ENCODE peak calls at places on chromosomes 7 and 10, in seven cellular contexts. One of them, this sample, is unnamed.

GRCh38 chr7:30861612-30862011 is 50.0 kb upstream of the AQP1 start:
- DNase-seq in naive thymus-derived CD8-positive, alpha-beta T cell: no peak
- DNase-seq in neural crest cell: no peak
- DNase-seq in cardiac septum: no peak
- DNase-seq in hypothalamus: no peak
- DNase-seq in iPS-NIHi11: no peak
- DNase-seq in fibroblast of the aortic adventitia: no peak
- DNase-seq in this sample: no peak

GRCh38 chr7:2527505-2528464 is 8.2 kb downstream of the LFNG start:
- DNase-seq in naive thymus-derived CD8-positive, alpha-beta T cell: peak; percentile 50
- DNase-seq in hypothalamus: no peak
- DNase-seq in fibroblast of the aortic adventitia: peak; percentile 50
- DNase-seq in cardiac septum: no peak
- DNase-seq in iPS-NIHi11: no peak
- DNase-seq in neural crest cell: no peak
- DNase-seq in this sample: no peak

GRCh38 chr7:1619152-1620079 is 49.6 kb upstream of the PSMG3 start:
- DNase-seq in neural crest cell: no peak
- DNase-seq in cardiac septum: no peak
- DNase-seq in fibroblast of the aortic adventitia: no peak
- DNase-seq in hypothalamus: no peak
- DNase-seq in naive thymus-derived CD8-positive, alpha-beta T cell: peak; percentile 5
- DNase-seq in iPS-NIHi11: no peak
- DNase-seq in this sample: peak; percentile 38

GRCh38 chr7:113282875-113283274 is 164.5 kb upstream of the SMIM30 start:
- DNase-seq in fibroblast of the aortic adventitia: no peak
- DNase-seq in iPS-NIHi11: no peak
- DNase-seq in hypothalamus: no peak
- DNase-seq in neural crest cell: no peak
- DNase-seq in naive thymus-derived CD8-positive, alpha-beta T cell: no peak
- DNase-seq in cardiac septum: no peak
- DNase-seq in this sample: no peak

GRCh38 chr7:149875396-149875795 is 1.6 kb downstream of the ATP6V0E2 start:
- DNase-seq in hypothalamus: no peak
- DNase-seq in naive thymus-derived CD8-positive, alpha-beta T cell: no peak
- DNase-seq in iPS-NIHi11: no peak
- DNase-seq in cardiac septum: no peak
- DNase-seq in neural crest cell: no peak
- DNase-seq in fibroblast of the aortic adventitia: no peak
- DNase-seq in this sample: no peak

GRCh38 chr10:17905491-17905890 is 46.2 kb upstream of the SLC39A12 start:
- DNase-seq in naive thymus-derived CD8-positive, alpha-beta T cell: no peak
- DNase-seq in hypothalamus: no peak
- DNase-seq in fibroblast of the aortic adventitia: peak; percentile 7
- DNase-seq in iPS-NIHi11: no peak
- DNase-seq in neural crest cell: no peak
- DNase-seq in cardiac septum: no peak
- DNase-seq in this sample: no peak

GRCh38 chr10:76388321-76388720 is 956.9 kb downstream of the LRMDA start:
- DNase-seq in fibroblast of the aortic adventitia: peak; percentile 45
- DNase-seq in naive thymus-derived CD8-positive, alpha-beta T cell: no peak
- DNase-seq in neural crest cell: no peak
- DNase-seq in iPS-NIHi11: no peak
- DNase-seq in hypothalamus: no peak
- DNase-seq in cardiac septum: no peak
- DNase-seq in this sample: no peak

GRCh38 chr10:23884671-23885070 is 324.3 kb upstream of the KIAA1217 start:
- DNase-seq in fibroblast of the aortic adventitia: no peak
- DNase-seq in cardiac septum: no peak
- DNase-seq in hypothalamus: no peak
- DNase-seq in naive thymus-derived CD8-positive, alpha-beta T cell: no peak
- DNase-seq in neural crest cell: no peak
- DNase-seq in iPS-NIHi11: no peak
- DNase-seq in this sample: no peak

GRCh38 chr10:93357680-93358079 is 124.5 kb downstream of the MYOF start:
- DNase-seq in cardiac septum: no peak
- DNase-seq in neural crest cell: no peak
- DNase-seq in naive thymus-derived CD8-positive, alpha-beta T cell: peak; percentile 13
- DNase-seq in iPS-NIHi11: peak; percentile 63
- DNase-seq in fibroblast of the aortic adventitia: peak; percentile 42
- DNase-seq in hypothalamus: no peak
- DNase-seq in this sample: peak; percentile 50

GRCh38 chr10:110326351-110327032 is 21.8 kb upstream of the SMNDC1 start:
- DNase-seq in hypothalamus: no peak
- DNase-seq in cardiac septum: no peak
- DNase-seq in neural crest cell: no peak
- DNase-seq in fibroblast of the aortic adventitia: peak; percentile 55
- DNase-seq in naive thymus-derived CD8-positive, alpha-beta T cell: no peak
- DNase-seq in iPS-NIHi11: no peak
- DNase-seq in this sample: no peak

GRCh38 chr10:125629758-125630376 is 53.1 kb downstream of the TEX36 start:
- DNase-seq in naive thymus-derived CD8-positive, alpha-beta T cell: no peak
- DNase-seq in neural crest cell: no peak
- DNase-seq in iPS-NIHi11: peak; percentile 55
- DNase-seq in fibroblast of the aortic adventitia: peak; percentile 49
- DNase-seq in cardiac septum: no peak
- DNase-seq in hypothalamus: no peak
- DNase-seq in this sample: peak; percentile 48

GRCh38 chr7:3312583-3312982 is 11.5 kb downstream of the SDK1 start:
- DNase-seq in naive thymus-derived CD8-positive, alpha-beta T cell: no peak
- DNase-seq in fibroblast of the aortic adventitia: no peak
- DNase-seq in neural crest cell: no peak
- DNase-seq in cardiac septum: no peak
- DNase-seq in iPS-NIHi11: no peak
- DNase-seq in hypothalamus: no peak
- DNase-seq in this sample: no peak

GRCh38 chr10:61081331-61081730 is 137.3 kb upstream of the RHOBTB1 start:
- DNase-seq in naive thymus-derived CD8-positive, alpha-beta T cell: no peak
- DNase-seq in iPS-NIHi11: no peak
- DNase-seq in fibroblast of the aortic adventitia: no peak
- DNase-seq in hypothalamus: no peak
- DNase-seq in neural crest cell: no peak
- DNase-seq in cardiac septum: no peak
- DNase-seq in this sample: no peak

GRCh38 chr7:33743594-33743993 is 161.7 kb upstream of the BMPER start:
- DNase-seq in neural crest cell: no peak
- DNase-seq in fibroblast of the aortic adventitia: peak; percentile 83
- DNase-seq in cardiac septum: no peak
- DNase-seq in iPS-NIHi11: no peak
- DNase-seq in naive thymus-derived CD8-positive, alpha-beta T cell: no peak
- DNase-seq in hypothalamus: no peak
- DNase-seq in this sample: no peak

This sample was measured in D341Med.